ENCODE peak calls at places on chromosomes 16 and 17, in six cellular contexts. One of them, this sample, is unnamed.
A peak's percentile ranks its signal among the peaks of the same experiment; 100 is the strongest.

GRCh38 chr17:39084558-39084957 is 66.9 kb downstream of the PLXDC1 start:
- DNase-seq in Jurkat, Clone E6-1: no peak
- DNase-seq in foreskin fibroblast: no peak
- DNase-seq in small intestine: no peak
- DNase-seq in A549: no peak
- DNase-seq in psoas muscle: no peak
- DNase-seq in this sample: no peak

GRCh38 chr17:40541060-40541872 is 24.0 kb downstream of the CCR7 start:
- DNase-seq in Jurkat, Clone E6-1: peak; percentile 75
- DNase-seq in foreskin fibroblast: no peak
- DNase-seq in small intestine: peak; percentile 74
- DNase-seq in A549: no peak
- DNase-seq in psoas muscle: no peak
- DNase-seq in this sample: peak; percentile 22

GRCh38 chr17:69575346-69575761 is 160.9 kb downstream of the MAP2K6 start:
- DNase-seq in Jurkat, Clone E6-1: no peak
- DNase-seq in foreskin fibroblast: peak; percentile 80
- DNase-seq in small intestine: no peak
- DNase-seq in A549: peak; percentile 27
- DNase-seq in psoas muscle: no peak
- DNase-seq in this sample: peak; percentile 59

GRCh38 chr16:67845291-67846062 is 1.3 kb upstream of the NUTF2 start:
- DNase-seq in Jurkat, Clone E6-1: no peak
- DNase-seq in foreskin fibroblast: peak; percentile 35
- DNase-seq in small intestine: no peak
- DNase-seq in A549: no peak
- DNase-seq in psoas muscle: no peak
- DNase-seq in this sample: peak; percentile 31

GRCh38 chr16:4087099-4087885 is 28.9 kb downstream of the ADCY9 start:
- DNase-seq in Jurkat, Clone E6-1: no peak
- DNase-seq in foreskin fibroblast: no peak
- DNase-seq in small intestine: no peak
- DNase-seq in A549: no peak
- DNase-seq in psoas muscle: no peak
- DNase-seq in this sample: no peak

GRCh38 chr17:82893779-82894178 is 54.0 kb upstream of the ZNF750 start:
- DNase-seq in Jurkat, Clone E6-1: no peak
- DNase-seq in foreskin fibroblast: peak; percentile 28
- DNase-seq in small intestine: no peak
- DNase-seq in A549: no peak
- DNase-seq in psoas muscle: no peak
- DNase-seq in this sample: no peak

GRCh38 chr16:69520800-69521602 is 44.8 kb upstream of the NFAT5 start:
- DNase-seq in Jurkat, Clone E6-1: no peak
- DNase-seq in foreskin fibroblast: peak; percentile 71
- DNase-seq in small intestine: no peak
- DNase-seq in A549: no peak
- DNase-seq in psoas muscle: no peak
- DNase-seq in this sample: no peak

GRCh38 chr17:38322156-38322779 is 21.5 kb downstream of the GPR179 start:
- DNase-seq in Jurkat, Clone E6-1: peak; percentile 58
- DNase-seq in foreskin fibroblast: peak; percentile 68
- DNase-seq in small intestine: peak; percentile 55
- DNase-seq in A549: peak; percentile 68
- DNase-seq in psoas muscle: peak; percentile 64
- DNase-seq in this sample: peak; percentile 76

GRCh38 chr17:38333635-38334295 is 10.0 kb downstream of the GPR179 start:
- DNase-seq in Jurkat, Clone E6-1: no peak
- DNase-seq in foreskin fibroblast: peak; percentile 34
- DNase-seq in small intestine: no peak
- DNase-seq in A549: peak; percentile 44
- DNase-seq in psoas muscle: no peak
- DNase-seq in this sample: peak; percentile 72

GRCh38 chr17:32118835-32119234 is 23.5 kb upstream of the RHOT1 start:
- DNase-seq in Jurkat, Clone E6-1: no peak
- DNase-seq in foreskin fibroblast: no peak
- DNase-seq in small intestine: no peak
- DNase-seq in A549: no peak
- DNase-seq in psoas muscle: no peak
- DNase-seq in this sample: no peak

GRCh38 chr17:71003736-71004135 is 834.4 kb downstream of the KCNJ2 start:
- DNase-seq in Jurkat, Clone E6-1: no peak
- DNase-seq in foreskin fibroblast: no peak
- DNase-seq in small intestine: no peak
- DNase-seq in A549: no peak
- DNase-seq in psoas muscle: no peak
- DNase-seq in this sample: no peak

GRCh38 chr17:39487946-39488345 is 26.7 kb downstream of the CDK12 start:
- DNase-seq in Jurkat, Clone E6-1: no peak
- DNase-seq in foreskin fibroblast: no peak
- DNase-seq in small intestine: no peak
- DNase-seq in A549: no peak
- DNase-seq in psoas muscle: no peak
- DNase-seq in this sample: no peak

GRCh38 chr17:83057397-83057761 is 22.0 kb upstream of the METRNL start:
- DNase-seq in Jurkat, Clone E6-1: no peak
- DNase-seq in foreskin fibroblast: no peak
- DNase-seq in small intestine: no peak
- DNase-seq in A549: no peak
- DNase-seq in psoas muscle: no peak
- DNase-seq in this sample: no peak

GRCh38 chr16:74575805-74576643 is 30.9 kb downstream of the GLG1 start:
- DNase-seq in Jurkat, Clone E6-1: no peak
- DNase-seq in foreskin fibroblast: no peak
- DNase-seq in small intestine: no peak
- DNase-seq in A549: no peak
- DNase-seq in psoas muscle: no peak
- DNase-seq in this sample: no peak

GRCh38 chr17:2695961-2696760 is 15.4 kb downstream of the CLUH start:
- DNase-seq in Jurkat, Clone E6-1: no peak
- DNase-seq in foreskin fibroblast: no peak
- DNase-seq in small intestine: no peak
- DNase-seq in A549: no peak
- DNase-seq in psoas muscle: no peak
- DNase-seq in this sample: no peak

GRCh38 chr16:10738231-10739077 is 5.2 kb upstream of the NUBP1 start:
- DNase-seq in Jurkat, Clone E6-1: no peak
- DNase-seq in foreskin fibroblast: peak; percentile 90
- DNase-seq in small intestine: peak; percentile 83
- DNase-seq in A549: peak; percentile 84
- DNase-seq in psoas muscle: peak; percentile 87
- DNase-seq in this sample: peak; percentile 27

GRCh38 chr17:65228734-65229390 is 91.7 kb downstream of the RGS9 start:
- DNase-seq in Jurkat, Clone E6-1: peak; percentile 83
- DNase-seq in foreskin fibroblast: peak; percentile 72
- DNase-seq in small intestine: peak; percentile 29
- DNase-seq in A549: no peak
- DNase-seq in psoas muscle: no peak
- DNase-seq in this sample: no peak

GRCh38 chr16:87725596-87726235 is 40.1 kb downstream of the KLHDC4 start:
- DNase-seq in Jurkat, Clone E6-1: no peak
- DNase-seq in foreskin fibroblast: peak; percentile 77
- DNase-seq in small intestine: no peak
- DNase-seq in A549: peak; percentile 27
- DNase-seq in psoas muscle: no peak
- DNase-seq in this sample: no peak

GRCh38 chr16:31451681-31452351 is 7.5 kb upstream of the ARMC5 start:
- DNase-seq in Jurkat, Clone E6-1: no peak
- DNase-seq in foreskin fibroblast: peak; percentile 90
- DNase-seq in small intestine: peak; percentile 65
- DNase-seq in A549: peak; percentile 85
- DNase-seq in psoas muscle: peak; percentile 61
- DNase-seq in this sample: peak; percentile 46

GRCh38 chr16:52548261-52549010 is 1.5 kb upstream of the TOX3 start:
- DNase-seq in Jurkat, Clone E6-1: no peak
- DNase-seq in foreskin fibroblast: no peak
- DNase-seq in small intestine: no peak
- DNase-seq in A549: no peak
- DNase-seq in psoas muscle: no peak
- DNase-seq in this sample: no peak
- H3K4me3 ChIP-seq in Jurkat, Clone E6-1: no peak overlapping the region
- H3K4me3 ChIP-seq in foreskin fibroblast: no peak overlapping the region
- H3K4me3 ChIP-seq in small intestine: no peak overlapping the region
- H3K4me3 ChIP-seq in A549: no peak overlapping the region
- H3K4me3 ChIP-seq in psoas muscle: no peak overlapping the region
- H3K4me3 ChIP-seq in this sample: no peak overlapping the region

DNA sequence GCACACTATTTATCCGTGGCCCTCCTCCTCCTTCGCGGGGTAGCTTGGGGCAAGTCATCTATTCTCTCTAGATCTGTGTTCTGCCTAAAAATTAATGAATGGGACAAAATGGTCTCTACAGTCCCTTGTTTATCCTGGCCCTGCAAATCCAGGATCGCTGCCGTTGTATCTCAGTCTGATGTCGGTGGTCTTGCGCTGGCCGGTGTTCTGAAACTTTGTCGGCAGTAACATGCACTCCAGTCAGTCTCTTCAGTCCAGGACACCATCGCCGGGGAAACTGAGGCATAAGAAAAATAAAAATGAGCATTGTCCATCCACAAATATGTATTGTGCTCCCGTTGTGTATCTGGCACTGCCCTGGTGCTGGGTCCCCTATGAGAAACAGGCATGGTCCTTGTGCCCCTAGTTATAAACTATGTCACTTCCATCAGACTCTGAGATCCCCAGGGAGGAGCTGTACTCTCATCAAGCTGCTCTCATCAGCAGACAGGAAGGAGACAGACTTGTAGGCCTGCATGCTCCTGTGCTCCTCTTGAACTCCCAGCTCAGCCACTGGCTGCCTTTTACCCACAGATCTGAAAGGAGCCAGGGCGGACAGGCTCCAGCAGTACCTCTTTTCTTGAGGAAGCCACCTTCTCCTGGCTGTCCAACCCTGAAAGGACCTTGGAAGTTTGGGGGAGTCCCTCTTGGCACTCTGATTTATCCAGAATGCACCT is 13.7 kb upstream of the CA4 start:
- DNase-seq in Jurkat, Clone E6-1: no peak
- DNase-seq in foreskin fibroblast: no peak
- DNase-seq in small intestine: no peak
- DNase-seq in A549: no peak
- DNase-seq in psoas muscle: no peak
- DNase-seq in this sample: peak; percentile 20
- H3K4me3 ChIP-seq in Jurkat, Clone E6-1: peak overlapping the region; percentile 93
- H3K4me3 ChIP-seq in foreskin fibroblast: peak overlapping the region; percentile 93
- H3K4me3 ChIP-seq in small intestine: no peak overlapping the region
- H3K4me3 ChIP-seq in A549: peak overlapping the region; percentile 60
- H3K4me3 ChIP-seq in psoas muscle: peak overlapping the region; percentile 86
- H3K4me3 ChIP-seq in this sample: peak overlapping the region; percentile 76

GRCh38 chr17:21211825-21212479 is 2.0 kb downstream of the TMEM11 start:
- DNase-seq in Jurkat, Clone E6-1: no peak
- DNase-seq in foreskin fibroblast: no peak
- DNase-seq in small intestine: peak; percentile 69
- DNase-seq in A549: no peak
- DNase-seq in psoas muscle: no peak
- DNase-seq in this sample: no peak
- H3K4me3 ChIP-seq in Jurkat, Clone E6-1: no peak overlapping the region
- H3K4me3 ChIP-seq in foreskin fibroblast: peak overlapping the region; percentile 92
- H3K4me3 ChIP-seq in small intestine: no peak overlapping the region
- H3K4me3 ChIP-seq in A549: no peak overlapping the region
- H3K4me3 ChIP-seq in psoas muscle: peak overlapping the region; percentile 97
- H3K4me3 ChIP-seq in this sample: peak overlapping the region; percentile 97

DNA sequence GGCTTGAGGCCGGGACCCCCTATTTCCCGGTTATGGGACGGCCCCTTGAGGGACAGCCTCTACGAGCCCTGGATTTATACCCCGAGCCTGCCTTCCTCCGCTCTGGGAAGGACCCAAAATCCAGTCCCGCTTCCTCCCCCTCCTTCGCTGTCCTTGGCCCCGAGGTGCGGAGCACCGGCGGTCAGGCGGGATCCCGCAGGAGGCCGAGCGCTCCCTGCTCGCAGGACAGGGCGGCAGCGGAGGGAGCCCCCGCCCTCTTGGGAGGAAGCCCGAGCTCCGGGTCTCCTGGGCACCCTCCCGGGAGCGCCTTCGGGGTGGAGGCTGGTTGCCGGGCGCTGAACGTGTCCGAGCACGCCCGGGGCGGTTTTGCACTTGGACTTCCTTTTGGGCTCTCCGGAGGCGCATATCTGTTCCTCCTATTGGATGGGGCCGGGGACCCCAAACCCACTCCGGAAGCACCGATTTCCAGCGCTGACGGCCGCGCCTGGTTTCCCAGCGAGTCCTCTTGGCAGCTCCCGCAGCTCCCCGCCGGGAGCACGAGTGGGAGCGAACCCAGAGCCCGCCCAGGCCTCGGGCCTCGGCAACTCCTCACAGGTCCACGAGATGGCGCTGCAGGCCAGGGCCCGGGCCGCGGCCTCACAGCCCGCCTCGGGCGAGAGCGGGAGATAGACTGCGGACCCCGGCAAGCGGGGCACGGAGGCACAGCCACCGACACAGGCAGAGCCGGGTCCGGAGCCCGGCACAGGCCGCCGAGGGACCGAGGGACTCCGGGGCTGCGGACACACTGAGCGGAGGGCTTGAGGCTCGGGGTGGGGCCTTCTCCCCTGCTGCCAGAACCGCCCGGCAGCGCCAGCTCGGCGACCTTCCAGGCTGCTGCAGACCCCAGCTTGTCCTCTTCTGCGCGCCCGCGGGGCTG is 12.6 kb downstream of the TBX2 start:
- DNase-seq in Jurkat, Clone E6-1: no peak
- DNase-seq in foreskin fibroblast: peak; percentile 94
- DNase-seq in small intestine: peak; percentile 62
- DNase-seq in A549: peak; percentile 82
- DNase-seq in psoas muscle: peak; percentile 84
- DNase-seq in this sample: peak; percentile 74
- H3K4me3 ChIP-seq in Jurkat, Clone E6-1: peak overlapping the region; percentile 42
- H3K4me3 ChIP-seq in foreskin fibroblast: peak overlapping the region; percentile 73
- H3K4me3 ChIP-seq in small intestine: peak overlapping the region; percentile 32
- H3K4me3 ChIP-seq in A549: peak overlapping the region; percentile 58
- H3K4me3 ChIP-seq in psoas muscle: peak overlapping the region; percentile 72
- H3K4me3 ChIP-seq in this sample: peak overlapping the region; percentile 62

DNA sequence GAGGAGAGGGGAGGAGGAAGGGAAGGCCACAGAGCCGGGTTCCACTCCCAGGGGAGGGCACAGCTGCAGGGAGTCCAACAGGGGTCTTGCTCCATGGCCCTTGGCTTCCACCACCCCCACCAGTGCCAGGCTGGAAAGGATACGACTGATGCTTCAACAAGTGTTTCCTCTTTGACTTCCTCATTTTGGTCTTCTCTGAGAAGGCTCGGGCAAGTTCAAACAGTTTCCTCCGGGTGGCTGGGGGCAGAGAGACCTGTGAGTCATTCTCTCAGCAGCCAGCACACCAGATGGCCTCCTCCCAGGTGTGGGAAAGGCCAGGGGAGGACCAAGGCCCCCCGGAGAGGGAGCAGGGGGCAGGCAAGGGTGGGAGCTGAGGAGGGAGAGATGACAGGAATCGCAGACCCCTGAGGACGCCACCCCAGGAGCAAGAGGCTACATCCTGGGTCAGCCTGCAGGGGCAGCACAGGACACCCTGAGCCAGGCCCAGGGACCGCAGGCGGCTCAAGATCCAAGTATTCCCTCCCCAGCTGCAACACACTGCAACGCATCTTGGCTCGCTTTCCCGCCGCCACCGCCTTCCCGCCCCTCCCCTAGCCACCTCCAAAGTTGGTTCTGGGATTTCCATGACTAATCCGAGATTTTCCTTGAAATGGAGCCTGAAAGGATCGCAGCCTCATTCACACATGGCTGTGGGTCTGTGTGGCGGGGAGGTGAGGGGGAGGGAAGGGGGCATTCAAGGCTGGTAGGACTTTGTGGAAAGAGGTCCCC is 18.3 kb upstream of the MRPS23 start:
- DNase-seq in Jurkat, Clone E6-1: peak; percentile 72
- DNase-seq in foreskin fibroblast: peak; percentile 97
- DNase-seq in small intestine: peak; percentile 55
- DNase-seq in A549: peak; percentile 92
- DNase-seq in psoas muscle: peak; percentile 88
- DNase-seq in this sample: peak; percentile 85
- H3K4me3 ChIP-seq in Jurkat, Clone E6-1: no peak overlapping the region
- H3K4me3 ChIP-seq in foreskin fibroblast: no peak overlapping the region
- H3K4me3 ChIP-seq in small intestine: no peak overlapping the region
- H3K4me3 ChIP-seq in A549: no peak overlapping the region
- H3K4me3 ChIP-seq in psoas muscle: no peak overlapping the region
- H3K4me3 ChIP-seq in this sample: no peak overlapping the region

GRCh38 chr17:12909046-12909445 is 108.8 kb downstream of the ELAC2 start:
- DNase-seq in Jurkat, Clone E6-1: no peak
- DNase-seq in foreskin fibroblast: no peak
- DNase-seq in small intestine: no peak
- DNase-seq in A549: no peak
- DNase-seq in psoas muscle: no peak
- DNase-seq in this sample: no peak
- H3K4me3 ChIP-seq in Jurkat, Clone E6-1: no peak overlapping the region
- H3K4me3 ChIP-seq in foreskin fibroblast: no peak overlapping the region
- H3K4me3 ChIP-seq in small intestine: no peak overlapping the region
- H3K4me3 ChIP-seq in A549: no peak overlapping the region
- H3K4me3 ChIP-seq in psoas muscle: no peak overlapping the region
- H3K4me3 ChIP-seq in this sample: no peak overlapping the region